ENCODE peak calls at places on chromosomes 12 and 14, in six cellular contexts. One of them, this sample, is unnamed.

GRCh38 chr14:92638266-92638665 is 110.2 kb downstream of the LGMN start:
- DNase-seq in OCI-LY7: no peak
- DNase-seq in fibroblast of lung: no peak
- DNase-seq in DND-41: no peak
- DNase-seq in foreskin fibroblast: no peak
- DNase-seq in A549: no peak
- DNase-seq in this sample: no peak

GRCh38 chr12:108055135-108055534 is 74.0 kb upstream of the WSCD2 start:
- DNase-seq in fibroblast of lung: no peak
- DNase-seq in OCI-LY7: no peak
- DNase-seq in foreskin fibroblast: no peak
- DNase-seq in DND-41: no peak
- DNase-seq in A549: no peak
- DNase-seq in this sample: no peak

GRCh38 chr12:58425481-58426392 is 484.4 kb downstream of the ATP23 start:
- DNase-seq in foreskin fibroblast: peak; percentile 95
- DNase-seq in fibroblast of lung: peak; percentile 97
- DNase-seq in DND-41: no peak
- DNase-seq in OCI-LY7: no peak
- DNase-seq in A549: peak; percentile 76
- DNase-seq in this sample: peak; percentile 81

GRCh38 chr12:50981319-50982239 is 29.2 kb downstream of the HIGD1C start:
- DNase-seq in DND-41: no peak
- DNase-seq in foreskin fibroblast: no peak
- DNase-seq in OCI-LY7: no peak
- DNase-seq in A549: no peak
- DNase-seq in fibroblast of lung: no peak
- DNase-seq in this sample: no peak

GRCh38 chr12:56684745-56685369 is 3.2 kb downstream of the PTGES3 start:
- DNase-seq in foreskin fibroblast: no peak
- DNase-seq in fibroblast of lung: no peak
- DNase-seq in DND-41: peak; percentile 25
- DNase-seq in A549: no peak
- DNase-seq in OCI-LY7: no peak
- DNase-seq in this sample: no peak

GRCh38 chr12:128455849-128456248 is 188.9 kb downstream of the TMEM132C start:
- DNase-seq in A549: no peak
- DNase-seq in DND-41: no peak
- DNase-seq in foreskin fibroblast: no peak
- DNase-seq in OCI-LY7: no peak
- DNase-seq in fibroblast of lung: no peak
- DNase-seq in this sample: no peak

GRCh38 chr14:67425603-67426002 is 13.6 kb upstream of the PLEK2 start:
- DNase-seq in A549: no peak
- DNase-seq in OCI-LY7: no peak
- DNase-seq in foreskin fibroblast: no peak
- DNase-seq in fibroblast of lung: no peak
- DNase-seq in DND-41: no peak
- DNase-seq in this sample: no peak

GRCh38 chr14:75303415-75303814 is 24.8 kb downstream of the FOS start:
- DNase-seq in A549: peak; percentile 82
- DNase-seq in OCI-LY7: peak; percentile 80
- DNase-seq in foreskin fibroblast: peak; percentile 85
- DNase-seq in fibroblast of lung: peak; percentile 50
- DNase-seq in DND-41: peak; percentile 56
- DNase-seq in this sample: peak; percentile 78

GRCh38 chr14:21299562-21300130 is 19.8 kb downstream of the RPGRIP1 start:
- DNase-seq in foreskin fibroblast: no peak
- DNase-seq in fibroblast of lung: no peak
- DNase-seq in DND-41: peak; percentile 19
- DNase-seq in A549: no peak
- DNase-seq in OCI-LY7: no peak
- DNase-seq in this sample: no peak

GRCh38 chr12:105741786-105742566 is 396.8 kb downstream of the NUAK1 start:
- DNase-seq in fibroblast of lung: peak; percentile 93
- DNase-seq in foreskin fibroblast: peak; percentile 73
- DNase-seq in DND-41: no peak
- DNase-seq in A549: no peak
- DNase-seq in OCI-LY7: no peak
- DNase-seq in this sample: no peak

GRCh38 chr12:132610051-132610759 is at the start of gene LRCOL1:
- DNase-seq in fibroblast of lung: peak; percentile 95
- DNase-seq in A549: no peak
- DNase-seq in DND-41: no peak
- DNase-seq in foreskin fibroblast: peak; percentile 90
- DNase-seq in OCI-LY7: no peak
- DNase-seq in this sample: no peak

GRCh38 chr14:72845675-72846074 is 48.2 kb downstream of the DPF3 start:
- DNase-seq in fibroblast of lung: no peak
- DNase-seq in foreskin fibroblast: no peak
- DNase-seq in A549: no peak
- DNase-seq in OCI-LY7: no peak
- DNase-seq in DND-41: no peak
- DNase-seq in this sample: no peak

GRCh38 chr14:103101257-103101963 is 6.9 kb downstream of the EXOC3L4 start:
- DNase-seq in OCI-LY7: no peak
- DNase-seq in foreskin fibroblast: no peak
- DNase-seq in fibroblast of lung: no peak
- DNase-seq in A549: no peak
- DNase-seq in DND-41: no peak
- DNase-seq in this sample: no peak

GRCh38 chr12:45077259-45077658 is 26.4 kb upstream of the DBX2 start:
- DNase-seq in A549: no peak
- DNase-seq in foreskin fibroblast: no peak
- DNase-seq in fibroblast of lung: no peak
- DNase-seq in DND-41: no peak
- DNase-seq in OCI-LY7: no peak
- DNase-seq in this sample: no peak

GRCh38 chr14:39456702-39457250 is 24.5 kb upstream of the FBXO33 start:
- DNase-seq in foreskin fibroblast: no peak
- DNase-seq in fibroblast of lung: no peak
- DNase-seq in OCI-LY7: no peak
- DNase-seq in A549: no peak
- DNase-seq in DND-41: no peak
- DNase-seq in this sample: no peak

GRCh38 chr14:69288001-69288771 is 28.2 kb downstream of the GALNT16 start:
- DNase-seq in A549: peak; percentile 46
- DNase-seq in foreskin fibroblast: peak; percentile 64
- DNase-seq in OCI-LY7: no peak
- DNase-seq in fibroblast of lung: peak; percentile 75
- DNase-seq in DND-41: no peak
- DNase-seq in this sample: no peak

GRCh38 chr12:74538491-74539258 is 1.0 kb downstream of the ATXN7L3B start:
- DNase-seq in fibroblast of lung: peak; percentile 11
- DNase-seq in OCI-LY7: peak; percentile 76
- DNase-seq in A549: no peak
- DNase-seq in DND-41: peak; percentile 37
- DNase-seq in foreskin fibroblast: peak; percentile 14
- DNase-seq in this sample: peak; percentile 63

GRCh38 chr12:104790296-104791125 is 167.6 kb downstream of the SLC41A2 start:
- DNase-seq in fibroblast of lung: no peak
- DNase-seq in A549: peak; percentile 32
- DNase-seq in foreskin fibroblast: peak; percentile 19
- DNase-seq in DND-41: peak; percentile 39
- DNase-seq in OCI-LY7: peak; percentile 42
- DNase-seq in this sample: peak; percentile 57

GRCh38 chr12:16112626-16113560 is 164.6 kb downstream of the SLC15A5 start:
- DNase-seq in OCI-LY7: peak; percentile 77
- DNase-seq in DND-41: no peak
- DNase-seq in fibroblast of lung: no peak
- DNase-seq in foreskin fibroblast: peak; percentile 16
- DNase-seq in A549: no peak
- DNase-seq in this sample: no peak

GRCh38 chr12:107660230-107660629 is 25.4 kb upstream of the PWP1 start:
- DNase-seq in OCI-LY7: no peak
- DNase-seq in DND-41: no peak
- DNase-seq in A549: no peak
- DNase-seq in foreskin fibroblast: no peak
- DNase-seq in fibroblast of lung: no peak
- DNase-seq in this sample: no peak

GRCh38 chr14:35336171-35337073 is 44.2 kb downstream of the PSMA6 start:
- DNase-seq in DND-41: no peak
- DNase-seq in foreskin fibroblast: peak; percentile 80
- DNase-seq in fibroblast of lung: peak; percentile 47
- DNase-seq in OCI-LY7: no peak
- DNase-seq in A549: peak; percentile 89
- DNase-seq in this sample: no peak

GRCh38 chr14:22047105-22047504 is 373.5 kb upstream of the OR4E1 start:
- DNase-seq in A549: no peak
- DNase-seq in fibroblast of lung: no peak
- DNase-seq in foreskin fibroblast: no peak
- DNase-seq in OCI-LY7: peak; percentile 51
- DNase-seq in DND-41: peak; percentile 60
- DNase-seq in this sample: peak; percentile 55

GRCh38 chr14:30608533-30609006 is 13.5 kb upstream of the SCFD1 start:
- DNase-seq in foreskin fibroblast: peak; percentile 71
- DNase-seq in DND-41: no peak
- DNase-seq in OCI-LY7: no peak
- DNase-seq in A549: no peak
- DNase-seq in fibroblast of lung: peak; percentile 61
- DNase-seq in this sample: no peak

GRCh38 chr14:21043387-21044105 is 1.4 kb downstream of the RNASE7 start:
- DNase-seq in DND-41: no peak
- DNase-seq in foreskin fibroblast: no peak
- DNase-seq in fibroblast of lung: no peak
- DNase-seq in OCI-LY7: no peak
- DNase-seq in A549: no peak
- DNase-seq in this sample: no peak

GRCh38 chr12:51635371-51635770 is 44.3 kb downstream of the SCN8A start:
- DNase-seq in OCI-LY7: no peak
- DNase-seq in foreskin fibroblast: peak; percentile 46
- DNase-seq in DND-41: no peak
- DNase-seq in fibroblast of lung: peak; percentile 61
- DNase-seq in A549: no peak
- DNase-seq in this sample: no peak

GRCh38 chr12:77925536-77926108 is 94.9 kb downstream of the NAV3 start:
- DNase-seq in fibroblast of lung: peak; percentile 99
- DNase-seq in DND-41: peak; percentile 34
- DNase-seq in A549: peak; percentile 66
- DNase-seq in OCI-LY7: peak; percentile 90
- DNase-seq in foreskin fibroblast: peak; percentile 96
- DNase-seq in this sample: peak; percentile 92

DNA sequence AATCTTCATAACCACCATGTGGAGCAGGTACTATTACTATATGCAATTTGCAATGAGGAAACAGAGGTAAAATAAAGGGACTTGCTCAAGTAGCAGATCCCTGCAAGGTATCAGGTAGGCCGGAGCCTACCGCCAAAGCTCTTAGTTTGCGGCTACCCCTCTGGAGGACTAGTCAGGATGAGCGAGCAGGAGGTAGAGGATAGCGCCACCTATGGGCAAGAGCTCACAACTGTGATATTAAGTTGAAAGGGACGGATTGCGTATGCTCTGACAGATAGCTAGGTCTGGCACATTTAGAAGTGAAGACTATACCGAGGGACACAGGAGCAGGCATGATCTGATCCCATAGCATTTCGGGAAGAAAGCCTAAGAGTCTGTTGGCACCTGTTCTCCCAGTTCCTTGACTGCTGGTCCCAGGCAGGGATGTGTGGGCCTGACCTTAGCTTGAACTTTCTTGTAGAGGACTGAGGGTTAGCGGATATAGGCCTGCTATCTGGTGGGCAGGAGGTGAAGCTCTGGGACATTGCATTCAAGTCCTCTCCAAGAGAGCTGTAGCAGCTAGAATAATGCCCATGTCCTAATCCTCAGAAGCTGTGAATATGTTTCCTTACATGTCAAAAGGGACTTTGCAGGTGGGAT is 48.0 kb downstream of the SLC17A8 start:
- DNase-seq in OCI-LY7: peak; percentile 69
- DNase-seq in fibroblast of lung: peak; percentile 15
- DNase-seq in A549: no peak
- DNase-seq in DND-41: peak; percentile 53
- DNase-seq in foreskin fibroblast: peak; percentile 32
- DNase-seq in this sample: peak; percentile 72
- TF ChIP-seq CTCF in OCI-LY7: peak; percentile 84
- TF ChIP-seq CTCF in fibroblast of lung: peak; percentile 29
- TF ChIP-seq CTCF in A549: peak; percentile 14
- TF ChIP-seq CTCF in DND-41: peak; percentile 67
- TF ChIP-seq CTCF in foreskin fibroblast: peak; percentile 44
- TF ChIP-seq CTCF in this sample: peak; percentile 64

GRCh38 chr12:116136340-116136739 is 141.2 kb downstream of the MED13L start:
- DNase-seq in DND-41: no peak
- DNase-seq in fibroblast of lung: peak; percentile 93
- DNase-seq in A549: no peak
- DNase-seq in foreskin fibroblast: peak; percentile 60
- DNase-seq in OCI-LY7: no peak
- DNase-seq in this sample: no peak
- H3K4me3 ChIP-seq in DND-41: no peak overlapping the region
- H3K4me3 ChIP-seq in fibroblast of lung: no peak overlapping the region
- H3K4me3 ChIP-seq in A549: no peak overlapping the region
- H3K4me3 ChIP-seq in foreskin fibroblast: no peak overlapping the region
- H3K4me3 ChIP-seq in OCI-LY7: no peak overlapping the region
- H3K4me3 ChIP-seq in this sample: no peak overlapping the region

DNA sequence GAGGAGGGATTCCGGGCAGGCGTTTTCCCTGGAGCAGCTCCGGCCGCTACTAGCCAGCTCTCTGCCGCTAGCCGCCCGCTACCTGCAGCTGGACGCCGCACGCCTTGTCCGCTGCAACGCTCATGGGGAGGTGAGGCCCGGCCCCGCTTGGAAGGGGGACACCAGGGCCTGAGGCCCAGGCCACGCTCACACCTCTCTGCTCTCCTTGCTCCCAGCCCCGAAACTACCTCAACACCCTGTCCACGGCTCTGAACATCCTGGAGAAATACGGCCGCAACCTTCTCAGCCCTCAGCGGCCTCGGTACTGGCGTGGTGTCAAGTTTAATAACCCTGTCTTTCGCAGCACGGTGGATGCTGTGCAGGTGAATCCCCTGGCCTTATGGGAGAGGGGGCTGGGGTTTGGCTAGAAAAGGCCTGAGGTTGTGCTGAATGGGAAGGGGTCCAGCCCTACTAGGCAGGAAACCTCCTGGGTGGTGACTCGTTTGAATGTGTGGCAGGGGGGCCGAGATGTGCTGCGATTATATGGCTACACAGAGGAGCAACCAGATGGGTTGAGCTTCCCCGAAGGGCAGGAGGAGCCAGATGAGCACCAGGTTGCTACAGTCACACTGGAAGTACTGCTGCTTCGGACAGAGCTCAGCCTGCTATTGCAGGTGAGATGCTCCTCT is 597 bp downstream of the RNF31 start:
- DNase-seq in DND-41: peak; percentile 26
- DNase-seq in foreskin fibroblast: peak; percentile 36
- DNase-seq in A549: no peak
- DNase-seq in fibroblast of lung: no peak
- DNase-seq in OCI-LY7: no peak
- DNase-seq in this sample: no peak
- TF ChIP-seq CTCF in DND-41: no peak
- TF ChIP-seq CTCF in foreskin fibroblast: no peak
- TF ChIP-seq CTCF in A549: no peak
- TF ChIP-seq CTCF in fibroblast of lung: no peak
- TF ChIP-seq CTCF in OCI-LY7: no peak
- TF ChIP-seq CTCF in this sample: no peak

DNA sequence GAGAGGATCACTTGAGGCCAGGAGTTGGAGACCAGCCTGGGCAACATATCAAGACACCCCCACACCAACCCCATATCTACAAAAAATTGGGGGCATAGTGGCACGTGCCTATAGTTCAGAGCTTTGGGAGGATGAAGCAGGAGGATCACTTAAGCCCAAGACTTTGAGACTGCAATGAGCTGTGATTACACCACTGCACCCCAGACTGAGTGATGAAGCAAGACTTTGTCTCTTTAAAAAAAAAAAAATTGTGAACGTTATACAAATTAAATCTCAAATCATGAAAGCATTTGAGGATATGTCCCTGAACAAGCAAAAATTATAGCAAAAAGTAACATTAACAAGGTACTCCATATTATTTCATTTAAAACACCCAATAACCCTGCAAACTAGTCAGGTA is 2.9 kb downstream of the LRP6 start:
- DNase-seq in fibroblast of lung: no peak
- DNase-seq in OCI-LY7: no peak
- DNase-seq in A549: no peak
- DNase-seq in foreskin fibroblast: peak; percentile 17
- DNase-seq in DND-41: no peak
- DNase-seq in this sample: no peak
- H3K4me3 ChIP-seq in fibroblast of lung: no peak overlapping the region
- H3K4me3 ChIP-seq in OCI-LY7: no peak overlapping the region
- H3K4me3 ChIP-seq in A549: no peak overlapping the region
- H3K4me3 ChIP-seq in foreskin fibroblast: no peak overlapping the region
- H3K4me3 ChIP-seq in DND-41: no peak overlapping the region
- H3K4me3 ChIP-seq in this sample: no peak overlapping the region

This sample was measured in GM12865.